ENCODE peak calls at places on chromosomes 7 and 10, in four cellular contexts. S, D, C and J are unnamed samples. For H3K36me3, the result is how much of the 10 kb centered on the place peaks cover.

GRCh38 chr10:15795000-15795792 is 65.1 kb downstream of the MINDY3 start:
- DNase-seq in C (no peak), D (no peak), S (no peak), J (no peak)

GRCh38 chr10:12423896-12424295 is 74.5 kb downstream of the CAMK1D start:
- DNase-seq in D (no peak), C (no peak), S (no peak), J (no peak)

GRCh38 chr10:52779541-52780390 is 7.2 kb upstream of the MBL2 start:
- DNase-seq in D (peak), C (no peak), S (no peak), J (no peak)

GRCh38 chr7:94436018-94436604 is 41.4 kb downstream of the COL1A2 start:
- DNase-seq in D (no peak), S (peak), C (peak), J (peak)

GRCh38 chr10:45404087-45404769 is 30.2 kb downstream of the ALOX5 start:
- DNase-seq in D (no peak), C (peak), S (no peak), J (no peak)

GRCh38 chr10:74863508-74863907 is 37.1 kb downstream of the KAT6B start:
- DNase-seq in D (no peak), S (no peak), C (no peak), J (no peak)

GRCh38 chr10:22389856-22390589 is 44.7 kb downstream of the SPAG6 start:
- DNase-seq in S (no peak), C (no peak), D (no peak), J (no peak)

GRCh38 chr10:11677480-11677879 is 64.7 kb upstream of the ECHDC3 start:
- DNase-seq in S (no peak), D (no peak), C (peak), J (no peak)

GRCh38 chr10:126392469-126392868 is 4.2 kb upstream of the ADAM12 start:
- DNase-seq in S (no peak), D (no peak), C (no peak), J (no peak)

GRCh38 chr7:137411446-137411845 is 67.9 kb upstream of the PTN start:
- DNase-seq in S (no peak), C (no peak), D (no peak), J (no peak)

GRCh38 chr10:21860718-21861117 is 142.8 kb downstream of the DNAJC1 start:
- DNase-seq in D (no peak), S (no peak), C (no peak), J (no peak)

GRCh38 chr7:140568021-140568813 is 72.4 kb downstream of the DENND2A start:
- DNase-seq in D (no peak), C (no peak), S (no peak), J (no peak)

GRCh38 chr7:3425087-3425486 is 124.0 kb downstream of the SDK1 start:
- DNase-seq in C (no peak), D (no peak), S (no peak), J (no peak)

GRCh38 chr10:23344251-23344841 is at the start of gene C10orf67:
- DNase-seq in D (peak), S (no peak), C (no peak), J (peak)

GRCh38 chr10:6621536-6621935 is 41.5 kb upstream of the PRKCQ start:
- DNase-seq in C (no peak), S (no peak), D (no peak), J (no peak)

GRCh38 chr10:103930449-103930848 is 12.5 kb upstream of the STN1 start:
- DNase-seq in S (no peak), C (no peak), D (no peak), J (no peak)

GRCh38 chr10:132515811-132516726 is 21.5 kb upstream of the INPP5A start:
- DNase-seq in C (peak), D (no peak), S (no peak), J (no peak)

GRCh38 chr7:109751241-109751640 is 1181.6 kb downstream of the DNAJB9 start:
- DNase-seq in C (no peak), D (no peak), S (no peak), J (no peak)

GRCh38 chr10:24722676-24723385 is 856 bp downstream of the ARHGAP21 start:
- DNase-seq in S (peak), C (peak), D (peak), J (peak)

GRCh38 chr10:56360583-56360966 is 484 bp downstream of the ZWINT start:
- DNase-seq in S (no peak), D (no peak), C (no peak), J (no peak)

GRCh38 chr10:56357018-56357417 is 4.0 kb downstream of the ZWINT start:
- DNase-seq in S (no peak), C (no peak), D (no peak), J (no peak)

GRCh38 chr10:56360967-56361841 is at the start of gene ZWINT:
- DNase-seq in D (peak), C (peak), S (peak), J (peak)

GRCh38 chr10:56359837-56360236 is 1.2 kb downstream of the ZWINT start:
- DNase-seq in C (no peak), D (no peak), S (no peak), J (no peak)
- H3K36me3 ChIP-seq in C (under half), D (under half), S (under half), J (under half)

DNA sequence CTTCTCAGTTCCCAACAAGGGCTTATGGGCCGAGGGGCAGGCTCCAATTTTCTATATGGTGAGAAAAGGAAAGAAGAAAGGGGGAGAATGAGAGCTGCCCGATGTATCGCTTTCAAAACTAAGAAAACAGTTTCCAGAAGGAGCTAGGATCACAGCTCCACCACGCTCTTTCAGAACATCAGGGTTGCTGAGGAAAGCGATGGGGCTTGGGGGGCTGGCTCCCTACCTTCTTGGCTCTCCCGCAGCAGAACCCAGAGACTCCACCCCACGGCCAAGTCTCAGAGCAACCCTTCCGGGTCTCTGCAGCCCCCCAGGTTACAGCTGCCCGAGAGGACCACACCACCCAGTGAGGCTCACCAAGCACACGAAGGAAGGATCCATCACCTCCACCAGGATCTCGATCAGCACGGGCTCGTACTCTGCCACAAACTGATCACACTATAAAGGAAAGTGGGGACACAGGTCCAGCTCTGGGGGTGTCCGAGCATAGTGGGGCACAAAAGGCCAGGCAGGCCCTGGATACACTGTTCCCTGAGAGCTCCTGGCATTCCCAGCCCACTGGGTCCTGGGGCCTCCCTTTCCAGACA is 32.3 kb downstream of the PSAP start:
- DNase-seq in C (no peak), S (no peak), D (no peak), J (no peak)
- H3K36me3 ChIP-seq in C (half or more), S (under half), D (half or more), J (under half)

GRCh38 chr7:127946081-127946480 is 85.2 kb downstream of the LRRC4 start:
- DNase-seq in C (no peak), S (peak), D (no peak), J (no peak)
- H3K36me3 ChIP-seq in C (under half), S (under half), D (under half), J (under half)

DNA sequence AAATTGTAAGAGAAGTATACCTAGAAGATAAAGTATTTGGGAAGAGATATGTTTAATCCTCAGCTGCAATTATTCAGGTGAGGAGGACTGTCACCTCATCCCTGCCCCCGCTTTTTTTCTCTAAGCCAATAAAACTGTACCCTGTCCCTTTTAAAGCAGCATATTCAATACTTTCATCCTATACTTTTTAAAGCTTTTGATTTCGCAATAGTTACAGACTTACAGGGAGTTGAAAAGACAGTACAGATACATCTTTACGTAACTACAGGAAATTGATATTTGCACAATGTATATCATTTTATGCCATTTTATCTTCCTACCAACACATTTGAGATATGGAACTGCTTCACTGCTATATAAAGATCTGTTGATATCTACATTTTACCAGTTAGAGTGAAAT is 47.6 kb downstream of the STK17A start:
- DNase-seq in S (no peak), C (no peak), D (no peak), J (no peak)
- H3K36me3 ChIP-seq in S (under half), C (under half), D (half or more), J (under half)

DNA sequence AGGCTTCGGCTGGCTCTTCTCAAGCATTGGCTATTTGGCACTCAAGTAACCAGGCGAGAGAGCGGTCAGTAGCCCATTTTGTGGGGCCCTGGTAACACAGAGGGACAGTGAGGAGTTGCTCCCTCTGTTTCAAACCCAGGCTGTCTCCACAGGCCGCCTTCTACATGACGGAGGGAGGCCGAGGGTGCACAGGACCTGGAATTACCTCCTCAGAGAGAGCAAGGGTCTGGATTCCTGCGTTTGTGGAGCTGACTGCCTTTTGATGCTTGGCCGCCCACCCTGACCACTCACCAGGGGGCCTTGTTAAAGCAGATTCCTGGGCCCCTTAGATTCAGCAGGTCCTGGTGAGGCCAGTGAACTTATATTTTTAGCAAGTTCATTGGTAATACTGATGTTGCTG is 12.3 kb downstream of the UPP1 start:
- DNase-seq in D (no peak), S (no peak), C (no peak), J (no peak)
- H3K36me3 ChIP-seq in D (half or more), S (under half), C (under half), J (under half)

DNA sequence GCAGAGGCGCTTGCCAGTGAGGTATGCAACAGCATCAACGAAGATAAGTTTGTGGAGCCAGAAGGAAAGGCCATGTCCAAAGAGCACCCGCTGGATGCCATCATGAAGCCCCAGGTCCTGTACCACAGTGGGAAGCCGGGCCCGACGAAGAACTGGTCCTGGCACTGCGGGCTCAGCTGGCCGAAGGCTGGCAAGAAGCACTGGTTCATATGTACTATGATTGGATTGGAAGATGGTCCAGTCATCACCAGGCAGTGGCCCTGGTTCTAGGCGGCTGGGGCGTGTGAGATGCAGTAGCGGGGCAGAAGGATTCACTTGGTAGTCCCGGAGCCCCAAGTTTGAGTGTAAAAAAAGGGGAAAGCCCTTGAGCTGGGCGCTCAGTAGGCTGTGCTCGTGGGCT is 3.9 kb downstream of the NDST2 start:
- DNase-seq in S (no peak), D (no peak), C (no peak), J (no peak)
- H3K36me3 ChIP-seq in S (under half), D (half or more), C (half or more), J (half or more)

GRCh38 chr7:70723339-70723738 is 408.6 kb upstream of the GALNT17 start:
- DNase-seq in C (no peak), D (no peak), S (no peak), J (no peak)
- H3K36me3 ChIP-seq in C (under half), D (under half), S (under half), J (under half)

GRCh38 chr10:121540773-121541395 is 57.4 kb downstream of the FGFR2 start:
- DNase-seq in C (no peak), S (no peak), D (no peak), J (no peak)

GRCh38 chr10:121536271-121536918 is 61.8 kb downstream of the FGFR2 start:
- DNase-seq in S (no peak), C (no peak), D (no peak), J (no peak)

GRCh38 chr10:121541450-121541849 is 56.8 kb downstream of the FGFR2 start:
- DNase-seq in S (no peak), D (no peak), C (no peak), J (no peak)

GRCh38 chr10:121543545-121543944 is 54.7 kb downstream of the FGFR2 start:
- DNase-seq in C (no peak), D (no peak), S (no peak), J (no peak)

DNA sequence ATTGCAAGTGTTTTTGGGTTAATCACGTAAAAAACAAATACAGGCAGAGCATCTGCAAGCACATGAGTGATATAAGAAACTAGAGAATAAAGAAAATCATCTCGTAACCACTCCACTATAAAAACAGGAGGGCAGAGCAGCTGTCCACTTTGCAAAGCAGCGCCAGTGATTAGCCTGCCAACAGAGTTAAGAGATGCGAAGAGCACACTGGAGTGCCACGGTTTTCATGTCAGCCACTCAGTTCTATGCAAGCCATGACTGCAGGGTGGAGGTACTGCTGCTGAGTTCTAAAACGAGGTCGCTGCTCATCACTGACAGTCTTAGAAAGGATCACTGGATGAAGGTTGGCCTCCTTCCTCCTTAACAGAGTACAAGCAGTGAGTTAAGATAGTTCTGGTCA is 58.5 kb downstream of the FGFR2 start:
- DNase-seq in D (no peak), S (no peak), C (no peak), J (no peak)
- H3K36me3 ChIP-seq in D (under half), S (under half), C (under half), J (under half)